ENCODE peak calls at places on chromosomes 16 and 17, in four cellular contexts. One of them, this sample, is unnamed. For H3K27me3 and H3K36me3, the result is how much of the 10 kb centered on the place peaks cover.

GRCh38 chr16:68084504-68085258 is 489 bp upstream of the NFATC3 start:
- DNase-seq in tibial artery: peak
- DNase-seq in left ventricle myocardium inferior: peak
- DNase-seq in brain microvascular endothelial cell: peak
- DNase-seq in this sample: no peak

GRCh38 chr17:40151414-40151955 is 11.1 kb downstream of the CASC3 start:
- DNase-seq in left ventricle myocardium inferior: no peak
- DNase-seq in brain microvascular endothelial cell: no peak
- DNase-seq in tibial artery: no peak
- DNase-seq in this sample: no peak

GRCh38 chr16:19833581-19833980 is 51.1 kb downstream of the GPRC5B start:
- DNase-seq in tibial artery: no peak
- DNase-seq in brain microvascular endothelial cell: no peak
- DNase-seq in left ventricle myocardium inferior: no peak
- DNase-seq in this sample: no peak

GRCh38 chr17:77089118-77089477 is 51.7 kb upstream of the SEC14L1 start:
- DNase-seq in left ventricle myocardium inferior: no peak
- DNase-seq in tibial artery: no peak
- DNase-seq in brain microvascular endothelial cell: no peak
- DNase-seq in this sample: no peak

GRCh38 chr17:80790021-80790765 is 201.4 kb upstream of the CHMP6 start:
- DNase-seq in tibial artery: no peak
- DNase-seq in brain microvascular endothelial cell: peak
- DNase-seq in left ventricle myocardium inferior: no peak
- DNase-seq in this sample: no peak

GRCh38 chr16:86501989-86502855 is 8.1 kb upstream of the FOXF1 start:
- DNase-seq in tibial artery: no peak
- DNase-seq in brain microvascular endothelial cell: no peak
- DNase-seq in left ventricle myocardium inferior: no peak
- DNase-seq in this sample: no peak

GRCh38 chr16:14527411-14528044 is 102.5 kb downstream of the PARN start:
- DNase-seq in tibial artery: peak
- DNase-seq in brain microvascular endothelial cell: no peak
- DNase-seq in left ventricle myocardium inferior: no peak
- DNase-seq in this sample: no peak

GRCh38 chr16:11586856-11587642 is at the start of gene LITAF:
- DNase-seq in left ventricle myocardium inferior: peak
- DNase-seq in tibial artery: peak
- DNase-seq in brain microvascular endothelial cell: no peak
- DNase-seq in this sample: peak

GRCh38 chr16:11273721-11274324 is 394 bp upstream of the PRM3 start:
- DNase-seq in brain microvascular endothelial cell: no peak
- DNase-seq in tibial artery: no peak
- DNase-seq in left ventricle myocardium inferior: no peak
- DNase-seq in this sample: no peak

GRCh38 chr17:56305017-56305416 is 151.7 kb downstream of the ANKFN1 start:
- DNase-seq in brain microvascular endothelial cell: no peak
- DNase-seq in left ventricle myocardium inferior: no peak
- DNase-seq in tibial artery: no peak
- DNase-seq in this sample: no peak

GRCh38 chr16:50209548-50210265 is 56.6 kb downstream of the TENT4B start:
- DNase-seq in left ventricle myocardium inferior: no peak
- DNase-seq in brain microvascular endothelial cell: no peak
- DNase-seq in tibial artery: no peak
- DNase-seq in this sample: no peak

GRCh38 chr17:18141210-18141803 is 32.8 kb downstream of the MYO15A start:
- DNase-seq in brain microvascular endothelial cell: peak
- DNase-seq in left ventricle myocardium inferior: no peak
- DNase-seq in tibial artery: no peak
- DNase-seq in this sample: no peak

GRCh38 chr16:9102943-9103342 is 11.5 kb downstream of the HAPSTR1 start:
- DNase-seq in brain microvascular endothelial cell: no peak
- DNase-seq in left ventricle myocardium inferior: no peak
- DNase-seq in tibial artery: no peak
- DNase-seq in this sample: no peak

GRCh38 chr17:29060475-29060874 is 17.5 kb downstream of the PIPOX start:
- DNase-seq in brain microvascular endothelial cell: no peak
- DNase-seq in left ventricle myocardium inferior: no peak
- DNase-seq in tibial artery: no peak
- DNase-seq in this sample: no peak

GRCh38 chr16:88932929-88933328 is 44.1 kb downstream of the CBFA2T3 start:
- DNase-seq in brain microvascular endothelial cell: no peak
- DNase-seq in tibial artery: no peak
- DNase-seq in left ventricle myocardium inferior: no peak
- DNase-seq in this sample: no peak

GRCh38 chr16:31010539-31010938 is at the start of gene STX1B:
- DNase-seq in brain microvascular endothelial cell: no peak
- DNase-seq in left ventricle myocardium inferior: no peak
- DNase-seq in tibial artery: no peak
- DNase-seq in this sample: no peak

GRCh38 chr17:51185763-51186332 is 19.6 kb downstream of the NME2 start:
- DNase-seq in left ventricle myocardium inferior: no peak
- DNase-seq in brain microvascular endothelial cell: no peak
- DNase-seq in tibial artery: no peak
- DNase-seq in this sample: no peak

GRCh38 chr16:183005-183404 is 2.7 kb downstream of the HBQ1 start:
- DNase-seq in tibial artery: no peak
- DNase-seq in brain microvascular endothelial cell: no peak
- DNase-seq in left ventricle myocardium inferior: no peak
- DNase-seq in this sample: no peak

GRCh38 chr16:22685162-22685830 is 128.7 kb upstream of the HS3ST2 start:
- DNase-seq in brain microvascular endothelial cell: no peak
- DNase-seq in left ventricle myocardium inferior: peak
- DNase-seq in tibial artery: peak
- DNase-seq in this sample: no peak

GRCh38 chr17:32747856-32748255 is 129.1 kb downstream of the MYO1D start:
- DNase-seq in tibial artery: no peak
- DNase-seq in brain microvascular endothelial cell: no peak
- DNase-seq in left ventricle myocardium inferior: no peak
- DNase-seq in this sample: no peak

GRCh38 chr16:9012848-9013507 is 49.3 kb upstream of the USP7 start:
- DNase-seq in tibial artery: no peak
- DNase-seq in brain microvascular endothelial cell: no peak
- DNase-seq in left ventricle myocardium inferior: no peak
- DNase-seq in this sample: no peak

GRCh38 chr16:53805113-53805512 is 101.2 kb downstream of the FTO start:
- DNase-seq in tibial artery: no peak
- DNase-seq in brain microvascular endothelial cell: no peak
- DNase-seq in left ventricle myocardium inferior: no peak
- DNase-seq in this sample: no peak

GRCh38 chr16:47316686-47317085 is 144.2 kb downstream of the ITFG1 start:
- DNase-seq in left ventricle myocardium inferior: no peak
- DNase-seq in brain microvascular endothelial cell: no peak
- DNase-seq in tibial artery: no peak
- DNase-seq in this sample: no peak

GRCh38 chr17:42110301-42111264 is 1.9 kb downstream of the DHX58 start:
- DNase-seq in brain microvascular endothelial cell: no peak
- DNase-seq in tibial artery: no peak
- DNase-seq in left ventricle myocardium inferior: no peak
- DNase-seq in this sample: no peak

GRCh38 chr17:17510456-17511292 is 14.5 kb upstream of the RASD1 start:
- DNase-seq in tibial artery: no peak
- DNase-seq in left ventricle myocardium inferior: peak
- DNase-seq in brain microvascular endothelial cell: no peak
- DNase-seq in this sample: no peak

GRCh38 chr16:61243954-61244353 is 792.3 kb downstream of the CDH8 start:
- DNase-seq in brain microvascular endothelial cell: no peak
- DNase-seq in tibial artery: no peak
- DNase-seq in left ventricle myocardium inferior: no peak
- DNase-seq in this sample: no peak

GRCh38 chr17:52024296-52024870 is 134.1 kb downstream of the CA10 start:
- DNase-seq in tibial artery: no peak
- DNase-seq in brain microvascular endothelial cell: no peak
- DNase-seq in left ventricle myocardium inferior: no peak
- DNase-seq in this sample: peak

GRCh38 chr17:14717849-14718248 is 417.0 kb downstream of the HS3ST3B1 start:
- DNase-seq in tibial artery: no peak
- DNase-seq in left ventricle myocardium inferior: no peak
- DNase-seq in brain microvascular endothelial cell: no peak
- DNase-seq in this sample: no peak

GRCh38 chr16:17519041-17519440 is 48.3 kb upstream of the XYLT1 start:
- DNase-seq in left ventricle myocardium inferior: no peak
- DNase-seq in brain microvascular endothelial cell: no peak
- DNase-seq in tibial artery: no peak
- DNase-seq in this sample: peak

GRCh38 chr16:85570735-85571562 is 42.2 kb upstream of the GSE1 start:
- DNase-seq in tibial artery: peak
- DNase-seq in brain microvascular endothelial cell: no peak
- DNase-seq in left ventricle myocardium inferior: peak
- DNase-seq in this sample: no peak

GRCh38 chr16:53502331-53503269 is at the start of gene AKTIP:
- DNase-seq in tibial artery: no peak
- DNase-seq in left ventricle myocardium inferior: peak
- DNase-seq in brain microvascular endothelial cell: peak
- DNase-seq in this sample: peak

GRCh38 chr17:45970659-45971058 is 28.4 kb upstream of the STH start:
- DNase-seq in left ventricle myocardium inferior: no peak
- DNase-seq in tibial artery: no peak
- DNase-seq in brain microvascular endothelial cell: no peak
- DNase-seq in this sample: no peak
- H3K27me3 ChIP-seq in left ventricle myocardium inferior: under half
- H3K27me3 ChIP-seq in tibial artery: under half
- H3K27me3 ChIP-seq in brain microvascular endothelial cell: under half
- H3K27me3 ChIP-seq in this sample: under half

DNA sequence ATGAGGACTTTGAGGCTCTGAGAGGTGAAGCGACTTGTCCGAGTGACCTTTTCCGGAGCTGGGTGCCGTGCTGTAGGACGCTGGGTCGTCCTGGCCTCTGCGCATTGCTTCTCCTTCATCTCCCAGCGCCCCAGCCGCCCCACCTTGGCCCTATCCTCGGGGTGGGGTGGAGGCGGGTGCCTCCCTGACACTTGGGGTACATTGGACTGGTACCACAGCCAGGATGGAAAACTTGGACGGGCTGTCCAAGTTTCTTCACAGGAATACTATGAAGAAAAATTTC is 147.9 kb downstream of the SPECC1 start:
- DNase-seq in left ventricle myocardium inferior: no peak
- DNase-seq in brain microvascular endothelial cell: no peak
- DNase-seq in tibial artery: no peak
- DNase-seq in this sample: no peak
- H3K4me3 ChIP-seq in left ventricle myocardium inferior: peak
- H3K4me3 ChIP-seq in brain microvascular endothelial cell: peak
- H3K4me3 ChIP-seq in tibial artery: peak
- H3K4me3 ChIP-seq in this sample: no peak

DNA sequence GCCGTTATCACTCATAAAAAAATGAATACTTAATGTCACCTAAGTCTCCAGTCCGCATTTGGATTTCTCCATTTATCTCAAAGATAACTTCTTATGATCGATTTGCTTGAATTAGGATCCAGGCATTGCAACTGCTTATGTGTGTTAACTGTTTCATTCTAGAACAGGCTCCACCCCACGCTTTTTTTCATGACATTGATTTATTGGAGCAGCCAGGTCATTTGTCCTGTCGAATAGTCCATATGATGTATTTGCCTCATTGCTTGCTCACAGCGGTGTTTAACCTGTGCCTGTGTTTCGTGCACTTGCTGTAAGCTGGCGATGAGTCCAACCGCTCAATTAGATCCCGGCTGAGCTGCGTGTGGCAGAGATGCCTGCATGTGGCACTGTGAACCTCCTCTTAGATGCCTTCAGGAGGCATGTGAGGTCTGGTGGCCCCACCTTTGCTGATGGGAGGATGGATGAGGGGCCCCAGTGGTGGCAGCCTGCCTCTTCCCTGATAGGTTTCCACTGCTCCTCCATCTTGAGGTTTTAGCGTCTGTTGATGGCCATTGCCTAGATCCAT is 16.4 kb downstream of the DHX38 start:
- DNase-seq in left ventricle myocardium inferior: no peak
- DNase-seq in brain microvascular endothelial cell: no peak
- DNase-seq in tibial artery: no peak
- DNase-seq in this sample: no peak
- H3K36me3 ChIP-seq in left ventricle myocardium inferior: half or more
- H3K36me3 ChIP-seq in brain microvascular endothelial cell: half or more
- H3K36me3 ChIP-seq in tibial artery: half or more
- H3K36me3 ChIP-seq in this sample: under half

GRCh38 chr17:2020721-2021120 is 4.4 kb downstream of the RTN4RL1 start:
- DNase-seq in brain microvascular endothelial cell: no peak
- DNase-seq in left ventricle myocardium inferior: no peak
- DNase-seq in tibial artery: no peak
- DNase-seq in this sample: no peak

GRCh38 chr17:2016494-2016893 is 8.6 kb downstream of the RTN4RL1 start:
- DNase-seq in tibial artery: no peak
- DNase-seq in left ventricle myocardium inferior: no peak
- DNase-seq in brain microvascular endothelial cell: no peak
- DNase-seq in this sample: no peak

GRCh38 chr17:2018716-2019490 is 6.2 kb downstream of the RTN4RL1 start:
- DNase-seq in tibial artery: no peak
- DNase-seq in left ventricle myocardium inferior: no peak
- DNase-seq in brain microvascular endothelial cell: no peak
- DNase-seq in this sample: no peak

GRCh38 chr17:2015314-2015713 is 9.8 kb downstream of the RTN4RL1 start:
- DNase-seq in tibial artery: no peak
- DNase-seq in brain microvascular endothelial cell: no peak
- DNase-seq in left ventricle myocardium inferior: no peak
- DNase-seq in this sample: no peak

DNA sequence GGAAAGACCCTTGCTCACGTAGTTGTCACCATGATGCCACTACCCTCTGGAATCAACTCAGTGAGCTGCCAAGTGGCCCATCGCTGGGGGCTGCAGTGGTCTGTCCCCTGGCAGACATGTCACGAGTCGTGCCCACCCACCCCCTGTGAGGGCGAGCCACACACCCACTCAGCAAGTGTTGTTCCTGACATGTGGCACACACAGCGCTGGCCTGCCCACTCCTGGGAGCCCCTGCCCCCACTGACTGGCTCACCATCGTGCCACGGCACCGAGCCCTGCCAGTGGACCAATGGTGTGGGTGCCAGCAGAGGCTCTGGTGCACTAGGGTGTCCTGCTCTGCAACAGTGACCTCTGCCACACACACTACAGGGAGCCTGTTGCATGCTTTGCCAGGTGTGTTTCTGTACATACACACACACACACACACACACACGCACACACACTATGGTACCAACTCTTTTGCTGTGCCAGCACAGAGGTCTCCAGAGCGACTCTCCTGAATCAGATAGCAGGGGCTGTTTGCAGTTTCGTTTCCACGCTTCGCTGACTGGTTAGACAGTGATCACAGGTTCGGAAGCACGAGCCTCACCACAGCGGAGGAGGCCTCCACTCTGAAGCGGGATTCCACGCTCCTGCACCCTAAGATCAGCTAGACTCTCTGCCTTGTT is 7.7 kb downstream of the RTN4RL1 start:
- DNase-seq in brain microvascular endothelial cell: no peak
- DNase-seq in tibial artery: no peak
- DNase-seq in left ventricle myocardium inferior: no peak
- DNase-seq in this sample: no peak
- H3K27me3 ChIP-seq in brain microvascular endothelial cell: under half
- H3K27me3 ChIP-seq in tibial artery: under half
- H3K27me3 ChIP-seq in left ventricle myocardium inferior: under half
- H3K27me3 ChIP-seq in this sample: under half

GRCh38 chr17:27879987-27880608 is 13.1 kb downstream of the LYRM9 start:
- DNase-seq in tibial artery: no peak
- DNase-seq in brain microvascular endothelial cell: peak
- DNase-seq in left ventricle myocardium inferior: peak
- DNase-seq in this sample: peak

GRCh38 chr17:27878776-27879562 is 14.2 kb downstream of the LYRM9 start:
- DNase-seq in brain microvascular endothelial cell: no peak
- DNase-seq in left ventricle myocardium inferior: no peak
- DNase-seq in tibial artery: no peak
- DNase-seq in this sample: no peak

GRCh38 chr17:27888072-27888471 is 5.1 kb downstream of the LYRM9 start:
- DNase-seq in tibial artery: no peak
- DNase-seq in left ventricle myocardium inferior: no peak
- DNase-seq in brain microvascular endothelial cell: no peak
- DNase-seq in this sample: no peak

GRCh38 chr17:27882162-27882840 is 10.9 kb downstream of the LYRM9 start:
- DNase-seq in tibial artery: no peak
- DNase-seq in left ventricle myocardium inferior: no peak
- DNase-seq in brain microvascular endothelial cell: no peak
- DNase-seq in this sample: peak
- H3K4me3 ChIP-seq in tibial artery: no peak
- H3K4me3 ChIP-seq in left ventricle myocardium inferior: no peak
- H3K4me3 ChIP-seq in brain microvascular endothelial cell: no peak
- H3K4me3 ChIP-seq in this sample: no peak